ENCODE peak calls at places on chromosomes 4 and X, in six cellular contexts. G is psoas muscle, M is ovary, Q is ascending aorta, U is left lung, V is suprapubic skin. H is an unnamed sample.

GRCh38 chr4:138308421-138308820 is 66.3 kb upstream of the SLC7A11 start:
- DNase-seq in M (no peak), U (no peak), G (no peak), Q (no peak), V (no peak), H (no peak)

GRCh38 chr4:18020145-18020670 is 1.3 kb downstream of the LCORL start:
- DNase-seq in M (no peak), V (peak; percentile 62), U (no peak), G (no peak), Q (no peak), H (peak; percentile 51)

GRCh38 chrX:112947981-112948380 is 107.3 kb upstream of the AMOT start:
- DNase-seq in Q (no peak), V (no peak), U (no peak), M (no peak), G (no peak), H (no peak)

GRCh38 chr4:166842795-166843261 is 391.5 kb downstream of the SPOCK3 start:
- DNase-seq in M (no peak), G (no peak), Q (no peak), U (peak; percentile 65), V (no peak), H (no peak)

GRCh38 chr4:77734928-77735327 is 84.2 kb downstream of the CNOT6L start:
- DNase-seq in M (no peak), G (no peak), V (no peak), Q (no peak), U (no peak), H (no peak)

GRCh38 chr4:19319607-19320006 is 932.1 kb upstream of the SLIT2 start:
- DNase-seq in U (no peak), V (no peak), G (no peak), M (no peak), Q (no peak), H (no peak)

GRCh38 chrX:88612870-88613329 is 134.1 kb upstream of the CPXCR1 start:
- DNase-seq in M (no peak), V (no peak), Q (no peak), G (no peak), U (no peak), H (no peak)

GRCh38 chrX:131747173-131747572 is 203.3 kb downstream of the OR13H1 start:
- DNase-seq in U (no peak), Q (peak; percentile 84), G (peak; percentile 59), V (peak; percentile 70), M (peak; percentile 78), H (peak; percentile 89)

GRCh38 chrX:2497961-2498780 is 2.6 kb downstream of the DHRSX start:
- DNase-seq in Q (no peak), U (no peak), M (no peak), V (no peak), G (no peak), H (peak; percentile 63)

GRCh38 chrX:87299563-87300160 is 217.9 kb upstream of the KLHL4 start:
- DNase-seq in M (no peak), U (no peak), V (no peak), Q (no peak), G (no peak), H (no peak)

GRCh38 chr4:59570850-59571476 is 1629.2 kb upstream of the ADGRL3 start:
- DNase-seq in V (no peak), M (no peak), G (no peak), Q (no peak), U (no peak), H (no peak)

GRCh38 chr4:134624365-134624764 is 422.8 kb upstream of the PABPC4L start:
- DNase-seq in Q (no peak), G (no peak), M (no peak), U (no peak), V (no peak), H (no peak)

GRCh38 chr4:6134612-6135220 is 65.6 kb downstream of the JAKMIP1 start:
- DNase-seq in Q (no peak), V (no peak), M (no peak), U (no peak), G (no peak), H (peak; percentile 68)

GRCh38 chr4:18227880-18228279 is 206.3 kb upstream of the LCORL start:
- DNase-seq in Q (no peak), U (no peak), M (no peak), G (no peak), V (no peak), H (peak; percentile 86)

GRCh38 chrX:101550825-101551767 is 749 bp downstream of the ARMCX1 start:
- DNase-seq in V (peak; percentile 76), Q (peak; percentile 72), M (peak; percentile 65), U (peak; percentile 68), G (peak; percentile 52), H (no peak)

GRCh38 chrX:103177561-103177960 is 37.3 kb upstream of the BEX4 start:
- DNase-seq in U (no peak), G (no peak), M (no peak), Q (no peak), V (no peak), H (no peak)

GRCh38 chr4:163681208-163681821 is 186.8 kb downstream of the TMA16 start:
- DNase-seq in V (no peak), U (no peak), M (no peak), Q (no peak), G (no peak), H (peak; percentile 33)

GRCh38 chrX:132751043-132751690 is 207.3 kb downstream of the HS6ST2 start:
- DNase-seq in U (no peak), Q (no peak), V (no peak), G (no peak), M (no peak), H (no peak)

GRCh38 chr4:138765442-138765841 is 250.1 kb upstream of the NOCT start:
- DNase-seq in M (no peak), G (no peak), V (no peak), U (no peak), Q (no peak), H (no peak)

GRCh38 chr4:123557857-123558536 is 161.4 kb downstream of the SPRY1 start:
- DNase-seq in Q (no peak), U (no peak), G (no peak), M (no peak), V (no peak), H (no peak)

GRCh38 chrX:40108084-40108958 is 10.6 kb upstream of the BCOR start:
- DNase-seq in U (peak; percentile 76), M (peak; percentile 61), Q (no peak), V (no peak), G (peak; percentile 68), H (peak; percentile 53)

GRCh38 chr4:121477079-121477478 is 96.3 kb upstream of the QRFPR start:
- DNase-seq in U (no peak), G (no peak), V (no peak), M (no peak), Q (no peak), H (no peak)

GRCh38 chrX:23327104-23327503 is 7.5 kb upstream of the PTCHD1 start:
- DNase-seq in U (no peak), M (no peak), Q (no peak), V (no peak), G (no peak), H (no peak)

GRCh38 chr4:2696423-2696822 is 59.7 kb downstream of the TNIP2 start:
- DNase-seq in G (no peak), V (no peak), Q (no peak), U (no peak), M (no peak), H (no peak)

GRCh38 chrX:819684-820083 is 189.1 kb downstream of the SHOX start:
- DNase-seq in G (no peak), Q (no peak), M (no peak), V (no peak), U (no peak), H (no peak)

GRCh38 chr4:138977525-138977924 is 38.1 kb upstream of the NOCT start:
- DNase-seq in Q (no peak), V (no peak), G (no peak), M (no peak), U (no peak), H (no peak)

GRCh38 chrX:71256051-71256450 is 2.1 kb upstream of the ZMYM3 start:
- DNase-seq in V (no peak), Q (no peak), M (no peak), G (no peak), U (no peak), H (no peak)

GRCh38 chrX:72268601-72269365 is 8.3 kb downstream of the RPS4X start:
- DNase-seq in U (no peak), V (no peak), G (no peak), M (no peak), Q (no peak), H (no peak)

GRCh38 chr4:6942238-6942800 is 32.7 kb downstream of the TBC1D14 start:
- DNase-seq in G (no peak), V (no peak), M (peak; percentile 64), Q (no peak), U (no peak), H (no peak)

GRCh38 chr4:172996571-172997216 is 171.9 kb upstream of the GALNT7 start:
- DNase-seq in U (no peak), M (no peak), G (no peak), V (no peak), Q (no peak), H (no peak)

GRCh38 chrX:10156199-10157031 is at the start of gene CLCN4:
- DNase-seq in M (peak; percentile 30), Q (peak; percentile 80), V (no peak), U (peak; percentile 90), G (peak; percentile 74), H (peak; percentile 67)
- H3K4me3 ChIP-seq in M (no peak within 1 kb of the TSS), Q (peak within 1 kb of the TSS; percentile 59), V (peak within 1 kb of the TSS; percentile 42), U (peak within 1 kb of the TSS; percentile 17), G (peak within 1 kb of the TSS; percentile 63), H (peak within 1 kb of the TSS; percentile 39)

GRCh38 chr4:1530356-1530755 is 124.1 kb upstream of the NKX1-1 start:
- DNase-seq in Q (no peak), M (no peak), V (no peak), U (peak; percentile 65), G (peak; percentile 0), H (no peak)
- H3K27me3 ChIP-seq in Q (no peaks in the 10 kb centered on the region), M (no peaks in the 10 kb centered on the region), V (peaks cover 79% of the 10 kb centered on the region), U (peaks cover 61% of the 10 kb centered on the region), G (peaks cover 59% of the 10 kb centered on the region), H (no peaks in the 10 kb centered on the region)

DNA sequence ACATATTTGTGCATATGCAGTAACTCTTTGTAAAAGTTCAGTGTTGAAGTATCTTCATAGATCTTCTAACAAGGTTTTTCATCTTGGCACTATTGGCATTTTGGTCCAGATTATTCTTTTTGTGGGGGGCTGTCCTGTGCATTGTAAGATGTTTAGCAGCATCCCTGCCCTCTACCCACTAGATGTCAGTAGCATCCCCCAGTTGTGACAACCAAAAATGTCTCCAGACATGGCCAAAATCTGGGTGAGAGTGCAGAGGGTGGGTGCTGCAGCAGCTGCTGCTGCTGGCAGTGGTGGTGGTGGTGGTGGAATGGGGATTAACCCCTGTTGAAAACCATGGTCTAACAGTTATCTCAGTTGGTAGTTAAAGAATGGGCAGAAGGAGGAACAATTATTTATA is 370.0 kb downstream of the GPAT3 start:
- DNase-seq in G (no peak), V (no peak), U (no peak), Q (no peak), M (no peak), H (peak; percentile 53)
- H3K9me3 ChIP-seq in G (no peaks in the 10 kb centered on the region), V (no peaks in the 10 kb centered on the region), U (no peaks in the 10 kb centered on the region), Q (no peaks in the 10 kb centered on the region), M (no peaks in the 10 kb centered on the region), H (no peaks in the 10 kb centered on the region)

DNA sequence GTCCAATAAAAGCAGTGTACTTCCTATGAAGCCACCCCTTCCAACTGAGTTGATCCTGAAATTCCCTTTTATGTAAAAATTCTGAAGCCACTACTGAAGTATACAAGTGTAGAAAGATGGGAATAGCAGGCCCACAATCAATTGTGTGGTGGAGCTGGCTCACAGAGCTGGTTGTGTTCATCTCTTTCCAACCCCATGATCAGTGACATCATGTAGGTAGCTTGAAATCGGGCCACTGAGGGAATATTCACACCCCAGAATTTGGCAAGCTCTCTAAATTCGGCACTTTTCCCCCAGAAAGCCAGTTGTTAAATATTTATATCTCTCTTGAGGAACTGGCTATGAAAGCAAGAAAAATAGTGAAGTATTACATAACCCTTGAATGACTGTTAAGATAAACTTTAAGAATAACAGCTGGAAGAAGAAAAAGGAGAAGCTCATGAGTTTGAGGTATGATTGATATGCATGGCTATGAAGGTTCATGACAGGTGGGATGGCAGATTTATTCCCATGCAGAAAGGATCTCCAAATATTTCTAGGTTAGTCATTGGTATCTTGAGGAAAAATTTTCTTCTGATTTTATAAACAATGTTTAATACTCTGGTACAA is 38.9 kb downstream of the GPRIN3 start:
- DNase-seq in U (no peak), Q (no peak), M (no peak), V (no peak), G (no peak), H (no peak)
- H3K4me3 ChIP-seq in U (no peak overlapping the region), Q (no peak overlapping the region), M (no peak overlapping the region), V (no peak overlapping the region), G (no peak overlapping the region), H (no peak overlapping the region)